ENCODE peak calls at places on chromosomes 1 and 21, in eight cellular contexts. Y, B, U, J, C, D, F and T are unnamed samples.

GRCh38 chr1:4971666-4972065 is 317.3 kb downstream of the AJAP1 start:
- DNase-seq in J (no peak), F (no peak), B (no peak), D (no peak), U (no peak), Y (no peak), C (no peak), T (no peak)

GRCh38 chr21:34544032-34544496 is 32.1 kb upstream of the KCNE1 start:
- DNase-seq in F (peak; percentile 74), B (peak; percentile 75), D (no peak), Y (peak; percentile 60), J (peak; percentile 28), C (no peak), U (peak; percentile 80), T (peak; percentile 84)

GRCh38 chr1:86822463-86822862 is 91.5 kb downstream of the SELENOF start:
- DNase-seq in F (no peak), D (no peak), C (no peak), J (no peak), B (no peak), U (no peak), Y (no peak), T (no peak)

GRCh38 chr1:1001057-1001630 is 1.2 kb upstream of the HES4 start:
- DNase-seq in J (no peak), F (no peak), C (peak; percentile 80), Y (peak; percentile 39), B (no peak), U (no peak), D (peak; percentile 24), T (peak; percentile 74)

GRCh38 chr1:98781906-98782305 is 120.4 kb downstream of the SNX7 start:
- DNase-seq in B (no peak), U (no peak), Y (no peak), F (no peak), J (no peak), C (no peak), D (no peak), T (no peak)

GRCh38 chr21:38679531-38679930 is 126.2 kb upstream of the ETS2 start:
- DNase-seq in D (no peak), Y (no peak), C (no peak), U (no peak), F (no peak), B (peak; percentile 62), J (no peak), T (no peak)

GRCh38 chr1:29519733-29520132 is 283.4 kb downstream of the PTPRU start:
- DNase-seq in U (no peak), F (no peak), Y (no peak), B (no peak), J (no peak), C (no peak), D (no peak), T (no peak)

GRCh38 chr1:165153182-165153581 is 203.3 kb downstream of the LMX1A start:
- DNase-seq in F (no peak), Y (no peak), B (no peak), D (no peak), U (no peak), J (no peak), C (no peak), T (no peak)

GRCh38 chr1:230752407-230752806 is 5.2 kb downstream of the CAPN9 start:
- DNase-seq in C (peak; percentile 83), B (no peak), F (no peak), Y (no peak), U (no peak), J (no peak), D (no peak), T (peak; percentile 69)

GRCh38 chr1:209048961-209049669 is 534.4 kb upstream of the CAMK1G start:
- DNase-seq in F (no peak), J (no peak), D (no peak), U (no peak), Y (no peak), C (no peak), B (no peak), T (peak; percentile 36)

GRCh38 chr1:35656863-35657232 is 15.5 kb upstream of the PSMB2 start:
- DNase-seq in J (no peak), C (no peak), F (no peak), Y (no peak), D (no peak), B (peak; percentile 28), U (no peak), T (no peak)

GRCh38 chr1:228904222-228904621 is 168.9 kb downstream of the RHOU start:
- DNase-seq in U (no peak), C (no peak), Y (no peak), F (no peak), B (no peak), J (no peak), D (no peak), T (no peak)

GRCh38 chr1:12080156-12080555 is 17.1 kb downstream of the TNFRSF8 start:
- DNase-seq in J (no peak), C (peak; percentile 20), F (no peak), Y (no peak), D (no peak), B (no peak), U (no peak), T (no peak)

GRCh38 chr21:32278518-32279376 is at the start of gene MIS18A:
- DNase-seq in F (peak; percentile 90), J (peak; percentile 92), U (peak; percentile 97), C (peak; percentile 98), D (peak; percentile 97), Y (peak; percentile 96), B (peak; percentile 96), T (peak; percentile 94)

GRCh38 chr1:61428146-61428545 is 296.8 kb downstream of the TM2D1 start:
- DNase-seq in F (no peak), J (no peak), C (no peak), D (no peak), Y (no peak), U (no peak), B (no peak), T (peak; percentile 26)

GRCh38 chr1:47209091-47209490 is 19.3 kb upstream of the PDZK1IP1 start:
- DNase-seq in C (no peak), U (no peak), B (no peak), D (no peak), J (no peak), F (no peak), Y (no peak), T (no peak)

GRCh38 chr1:222104661-222105392 is 362.9 kb upstream of the DUSP10 start:
- DNase-seq in C (no peak), B (peak; percentile 34), U (no peak), D (no peak), J (no peak), F (no peak), Y (no peak), T (no peak)

GRCh38 chr1:80799457-80799856 is 1001.3 kb upstream of the ADGRL2 start:
- DNase-seq in B (no peak), U (no peak), Y (no peak), C (no peak), F (no peak), D (no peak), J (no peak), T (peak; percentile 9)

GRCh38 chr1:70066711-70067110 is 138.7 kb downstream of the LRRC40 start:
- DNase-seq in B (no peak), C (no peak), J (no peak), U (no peak), F (no peak), Y (no peak), D (no peak), T (no peak)

GRCh38 chr1:70063861-70064260 is 141.5 kb downstream of the LRRC40 start:
- DNase-seq in C (no peak), D (no peak), U (no peak), B (no peak), F (no peak), Y (no peak), J (no peak), T (no peak)

GRCh38 chr1:70057500-70057899 is 147.9 kb downstream of the LRRC40 start:
- DNase-seq in C (no peak), U (no peak), F (no peak), Y (no peak), J (no peak), D (no peak), B (no peak), T (peak; percentile 4)

GRCh38 chr1:70061229-70061628 is 144.2 kb downstream of the LRRC40 start:
- DNase-seq in J (no peak), U (no peak), F (no peak), C (no peak), D (no peak), B (no peak), Y (no peak), T (no peak)
- H3K4me1 ChIP-seq in J (no peaks in the 10 kb centered on the region), U (no peaks in the 10 kb centered on the region), F (no peaks in the 10 kb centered on the region), C (no peaks in the 10 kb centered on the region), D (no peaks in the 10 kb centered on the region), B (no peaks in the 10 kb centered on the region), Y (no peaks in the 10 kb centered on the region), T (no peaks in the 10 kb centered on the region)

DNA sequence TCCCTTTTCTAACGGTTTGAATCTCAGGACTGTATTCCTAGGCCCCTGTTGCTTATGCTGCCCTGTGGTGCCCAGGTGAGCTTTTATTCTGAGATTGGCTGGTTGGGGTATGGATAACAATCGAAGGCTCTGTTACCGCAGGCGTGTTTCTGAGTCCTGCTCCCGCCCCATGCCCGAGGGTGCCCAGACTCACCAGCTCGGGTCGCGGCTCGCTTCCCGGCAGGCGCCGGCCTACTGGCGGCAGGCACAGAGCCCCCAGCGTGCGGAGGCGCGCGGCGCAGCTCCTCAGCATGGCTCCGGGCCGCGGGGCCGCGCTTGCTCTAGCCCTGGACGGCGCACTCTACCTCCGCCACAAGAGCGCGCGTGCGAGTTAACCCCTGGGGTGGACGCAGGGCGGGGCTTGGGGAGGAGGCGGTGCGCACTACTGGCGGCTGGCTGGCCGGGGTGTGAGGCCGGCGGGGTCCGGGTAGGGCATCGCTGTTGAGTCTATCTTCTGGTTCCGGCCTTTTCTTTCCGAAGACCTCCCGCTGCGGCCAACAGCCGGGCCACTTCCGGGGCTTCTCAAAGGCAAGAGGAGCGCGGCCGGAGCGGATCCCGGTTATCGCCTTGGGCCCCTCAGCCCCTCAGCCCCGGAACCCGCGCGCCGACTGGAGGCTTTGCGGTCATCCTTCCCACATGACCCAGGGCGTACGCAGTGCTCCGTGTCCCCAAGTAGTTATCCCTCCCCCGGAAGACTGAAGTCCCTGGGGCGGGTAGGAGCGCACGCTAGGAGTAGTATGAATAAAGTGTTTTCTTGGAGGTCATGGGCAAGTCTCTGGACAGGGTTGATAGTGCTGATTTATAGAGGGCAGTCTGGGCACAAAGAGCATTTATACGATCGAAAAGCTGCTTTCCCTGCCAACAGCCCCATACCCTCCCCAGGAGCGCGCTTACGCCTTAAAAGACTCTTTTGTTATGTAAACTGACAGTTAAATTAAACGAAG is at the start of gene THEM4:
- DNase-seq in U (peak; percentile 97), B (peak; percentile 96), C (peak; percentile 99), J (peak; percentile 80), F (peak; percentile 99), D (peak; percentile 98), Y (peak; percentile 96), T (peak; percentile 95)
- H3K9me3 ChIP-seq in U (no peaks in the 10 kb centered on the region), B (peaks cover 5% of the 10 kb centered on the region), C (no peaks in the 10 kb centered on the region), J (peaks cover 4% of the 10 kb centered on the region), F (peaks cover 20% of the 10 kb centered on the region), D (no peaks in the 10 kb centered on the region), Y (no peaks in the 10 kb centered on the region), T (no peaks in the 10 kb centered on the region)

GRCh38 chr1:25018110-25018470 is 88.0 kb upstream of the RUNX3 start:
- DNase-seq in Y (no peak), C (no peak), J (no peak), B (no peak), U (no peak), D (no peak), F (no peak), T (no peak)
- H3K4me1 ChIP-seq in Y (no peaks in the 10 kb centered on the region), C (peaks cover 2% of the 10 kb centered on the region), J (peaks cover 23% of the 10 kb centered on the region), B (peaks cover 20% of the 10 kb centered on the region), U (no peaks in the 10 kb centered on the region), D (peaks cover 11% of the 10 kb centered on the region), F (peaks cover 13% of the 10 kb centered on the region), T (peaks cover 4% of the 10 kb centered on the region)

DNA sequence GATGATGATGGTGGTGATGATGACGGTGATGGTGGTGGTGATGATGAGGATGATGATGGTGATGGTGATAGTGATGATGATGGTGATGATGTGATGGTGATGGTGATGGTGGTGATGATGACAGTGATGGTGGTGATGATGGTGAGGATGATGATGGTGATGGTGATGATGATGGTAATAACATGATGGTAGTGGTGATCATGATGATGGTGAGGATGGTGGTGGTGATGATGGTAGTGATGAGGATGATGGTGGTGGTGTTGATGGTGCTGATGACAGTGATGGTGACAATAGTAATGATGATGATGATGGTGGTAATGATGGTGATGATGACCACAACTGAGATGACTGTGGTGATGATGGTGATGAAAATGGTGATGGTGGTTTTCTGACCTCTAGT is 4.9 kb downstream of the ACTRT2 start:
- DNase-seq in J (no peak), D (no peak), C (no peak), B (no peak), U (no peak), Y (no peak), F (no peak), T (no peak)
- H3K9me3 ChIP-seq in J (no peaks in the 10 kb centered on the region), D (no peaks in the 10 kb centered on the region), C (no peaks in the 10 kb centered on the region), B (peaks cover 58% of the 10 kb centered on the region), U (no peaks in the 10 kb centered on the region), Y (no peaks in the 10 kb centered on the region), F (no peaks in the 10 kb centered on the region), T (no peaks in the 10 kb centered on the region)